ENCODE peak calls at places on chromosomes 12 and 14, in five cellular contexts. M is stimulated activated effector memory CD8-positive, alpha-beta T cell treated with anti-CD3 and anti-CD28 coated beads, Interleukin-12 subunit alpha, Interleukin-12 subunit beta, amount 100 ng/mL, for 72 hours; E is activated naive CD8-positive, alpha-beta T cell treated with anti-CD3 and anti-CD28 coated beads, Interleukin-2, amount 50 U/mL, for 16 hours; X is stimulated activated CD8-positive, alpha-beta memory T cell treated with anti-CD3 and anti-CD28 coated beads, Interleukin-12 subunit alpha, Interleukin-12 subunit beta, amount 100 ng/mL, for 4 hours; C is activated CD4-positive, alpha-beta memory T cell treated with anti-CD3 and anti-CD28 coated beads for 36 hours. H is an unnamed sample.

GRCh38 chr12:24081581-24081980 is 132.1 kb upstream of the SOX5 start:
- DNase-seq in E (no peak), C (no peak), M (no peak), X (no peak), H (no peak)

GRCh38 chr12:50747817-50748216 is 16.1 kb upstream of the ATF1 start:
- DNase-seq in E (no peak), C (no peak), M (no peak), X (no peak), H (no peak)

GRCh38 chr12:28998662-28999120 is 150.4 kb upstream of the FAR2 start:
- DNase-seq in E (no peak), M (no peak), X (no peak), C (peak), H (no peak)

GRCh38 chr14:48616941-48617340 is 941.5 kb upstream of the MDGA2 start:
- DNase-seq in E (no peak), M (no peak), C (no peak), X (no peak), H (no peak)

GRCh38 chr12:119036878-119037493 is 55.6 kb downstream of the SRRM4 start:
- DNase-seq in E (no peak), C (peak), M (no peak), X (no peak), H (no peak)

GRCh38 chr12:112252184-112252583 is 126.8 kb downstream of the TRAFD1 start:
- DNase-seq in E (no peak), M (no peak), X (no peak), C (no peak), H (no peak)

GRCh38 chr12:67043771-67044170 is 225.4 kb upstream of the CAND1 start:
- DNase-seq in M (no peak), E (no peak), X (no peak), C (no peak), H (no peak)

GRCh38 chr14:68106917-68107316 is 287.3 kb downstream of the RAD51B start:
- DNase-seq in E (no peak), X (no peak), M (no peak), C (no peak), H (no peak)

H was measured in NK-92 treated with Interleukin-12 subunit alpha and Interleukin-12 subunit beta, amount 100 ng/mL, for 24 hours.